ENCODE peak calls at places on chromosomes 16 and 17, in five cellular contexts. S, Q, D, W and Z are unnamed samples.

GRCh38 chr16:2774161-2774891 is 2.8 kb downstream of the ELOB start:
- DNase-seq in S (no peak), Q (no peak), D (no peak), W (no peak), Z (no peak)

GRCh38 chr17:19005789-19006430 is 1.3 kb upstream of the FAM83G start:
- DNase-seq in S (no peak), Q (no peak), D (no peak), W (no peak), Z (no peak)

GRCh38 chr16:12420661-12421209 is 383.0 kb downstream of the CPPED1 start:
- DNase-seq in S (no peak), Q (no peak), D (no peak), W (no peak), Z (no peak)

GRCh38 chr16:46896314-46896968 is 12.3 kb downstream of the GPT2 start:
- DNase-seq in S (peak), Q (no peak), D (no peak), W (no peak), Z (no peak)

GRCh38 chr16:78503501-78504110 is 404.2 kb downstream of the WWOX start:
- DNase-seq in S (peak), Q (peak), D (no peak), W (peak), Z (no peak)

GRCh38 chr16:85419503-85420408 is 193.4 kb upstream of the GSE1 start:
- DNase-seq in S (no peak), Q (no peak), D (no peak), W (no peak), Z (no peak)

GRCh38 chr17:63433746-63434591 is 12.1 kb downstream of the CYB561 start:
- DNase-seq in S (peak), Q (peak), D (peak), W (peak), Z (peak)

GRCh38 chr16:53893731-53894435 is 189.9 kb downstream of the FTO start:
- DNase-seq in S (peak), Q (peak), D (peak), W (peak), Z (peak)

GRCh38 chr17:13337864-13338371 is 263.8 kb downstream of the HS3ST3A1 start:
- DNase-seq in S (peak), Q (peak), D (peak), W (peak), Z (peak)

GRCh38 chr16:14958970-14959369 is 15.9 kb upstream of the PDXDC1 start:
- DNase-seq in S (peak), Q (no peak), D (peak), W (no peak), Z (no peak)

GRCh38 chr16:85328665-85329058 is 216.4 kb upstream of the CIBAR2 start:
- DNase-seq in S (no peak), Q (no peak), D (no peak), W (no peak), Z (no peak)

GRCh38 chr17:10879110-10879509 is 41.2 kb upstream of the PIRT start:
- DNase-seq in S (no peak), Q (no peak), D (no peak), W (peak), Z (no peak)

GRCh38 chr16:86381491-86381890 is 128.8 kb upstream of the FOXF1 start:
- DNase-seq in S (no peak), Q (no peak), D (no peak), W (no peak), Z (no peak)

GRCh38 chr17:5585814-5586558 is 1.7 kb upstream of the NLRP1 start:
- DNase-seq in S (peak), Q (peak), D (no peak), W (no peak), Z (no peak)

GRCh38 chr17:35856603-35857002 is 12.1 kb downstream of the HEATR9 start:
- DNase-seq in S (no peak), Q (no peak), D (no peak), W (no peak), Z (no peak)

GRCh38 chr16:72783716-72784320 is 264.1 kb downstream of the ZFHX3 start:
- DNase-seq in S (peak), Q (peak), D (no peak), W (no peak), Z (no peak)

GRCh38 chr16:17755158-17755557 is 284.4 kb upstream of the XYLT1 start:
- DNase-seq in S (no peak), Q (no peak), D (no peak), W (no peak), Z (no peak)

GRCh38 chr16:8872967-8873865 is 4.4 kb upstream of the CARHSP1 start:
- DNase-seq in S (no peak), Q (no peak), D (no peak), W (no peak), Z (no peak)

GRCh38 chr16:51849715-51850114 is 697.2 kb downstream of the TOX3 start:
- DNase-seq in S (no peak), Q (no peak), D (no peak), W (no peak), Z (no peak)

GRCh38 chr16:27822529-27823437 is 240.7 kb downstream of the GSG1L start:
- DNase-seq in S (no peak), Q (no peak), D (no peak), W (no peak), Z (no peak)

GRCh38 chr16:20243731-20244281 is 83.5 kb downstream of the GP2 start:
- DNase-seq in S (no peak), Q (no peak), D (no peak), W (no peak), Z (no peak)

GRCh38 chr17:78802008-78802407 is 19.9 kb upstream of the CYTH1 start:
- DNase-seq in S (no peak), Q (no peak), D (no peak), W (no peak), Z (no peak)

GRCh38 chr16:19203374-19203966 is 35.4 kb downstream of the SYT17 start:
- DNase-seq in S (no peak), Q (no peak), D (no peak), W (no peak), Z (no peak)

GRCh38 chr17:29103341-29103740 is 60.4 kb downstream of the PIPOX start:
- DNase-seq in S (no peak), Q (no peak), D (no peak), W (no peak), Z (no peak)

GRCh38 chr17:4944554-4945175 is 3.7 kb downstream of the PFN1 start:
- DNase-seq in S (no peak), Q (no peak), D (no peak), W (no peak), Z (no peak)

GRCh38 chr16:12228607-12229499 is 252.3 kb downstream of the SNX29 start:
- DNase-seq in S (peak), Q (peak), D (peak), W (peak), Z (peak)

GRCh38 chr16:31357324-31358156 is 2.6 kb downstream of the ITGAX start:
- DNase-seq in S (no peak), Q (no peak), D (no peak), W (no peak), Z (no peak)

GRCh38 chr16:59108374-59108773 is 374.3 kb upstream of the GOT2 start:
- DNase-seq in S (no peak), Q (no peak), D (no peak), W (no peak), Z (no peak)

GRCh38 chr17:49565948-49566491 is 9.7 kb upstream of the NXPH3 start:
- DNase-seq in S (peak), Q (no peak), D (no peak), W (no peak), Z (no peak)

GRCh38 chr16:1035066-1035415 is 37.5 kb upstream of the SSTR5 start:
- DNase-seq in S (no peak), Q (no peak), D (no peak), W (no peak), Z (no peak)

GRCh38 chr17:12909511-12909910 is 108.3 kb downstream of the ELAC2 start:
- DNase-seq in S (no peak), Q (no peak), D (no peak), W (no peak), Z (no peak)

GRCh38 chr16:31875112-31875803 is 1.7 kb downstream of the ZNF267 start:
- DNase-seq in S (peak), Q (peak), D (peak), W (no peak), Z (no peak)

GRCh38 chr17:68514809-68515208 is 2.6 kb downstream of the PRKAR1A start:
- DNase-seq in S (peak), Q (peak), D (no peak), W (no peak), Z (no peak)

GRCh38 chr17:8630802-8631553 is 453 bp upstream of the MYH10 start:
- DNase-seq in S (peak), Q (peak), D (peak), W (peak), Z (peak)
- TF ChIP-seq CTCF in S (peak), Q (no peak), D (peak), W (no peak), Z (peak)

GRCh38 chr16:56851671-56852400 is 13.2 kb upstream of the SLC12A3 start:
- DNase-seq in S (peak), Q (peak), D (no peak), W (no peak), Z (no peak)
- TF ChIP-seq CTCF in S (peak), Q (peak), D (peak), W (no peak), Z (peak)

GRCh38 chr17:74919440-74920305 is 3.4 kb downstream of the USH1G start:
- DNase-seq in S (no peak), Q (peak), D (no peak), W (no peak), Z (no peak)
- TF ChIP-seq CTCF in S (peak), Q (peak), D (no peak), W (no peak), Z (no peak)

GRCh38 chr16:66240565-66240964 is 125.9 kb upstream of the CDH5 start:
- DNase-seq in S (no peak), Q (no peak), D (no peak), W (no peak), Z (no peak)
- TF ChIP-seq CTCF in S (no peak), Q (no peak), D (no peak), W (no peak), Z (no peak)

GRCh38 chr17:65531508-65532431 is 29.7 kb downstream of the AXIN2 start:
- DNase-seq in S (peak), Q (peak), D (no peak), W (no peak), Z (no peak)
- TF ChIP-seq CTCF in S (peak), Q (peak), D (peak), W (no peak), Z (peak)

GRCh38 chr17:41785876-41786226 is 660 bp downstream of the JUP start:
- DNase-seq in S (no peak), Q (no peak), D (no peak), W (peak), Z (no peak)

GRCh38 chr17:41787021-41787418 is 509 bp upstream of the JUP start:
- DNase-seq in S (no peak), Q (no peak), D (no peak), W (no peak), Z (no peak)

GRCh38 chr17:41784207-41784744 is 2.2 kb downstream of the JUP start:
- DNase-seq in S (peak), Q (no peak), D (no peak), W (peak), Z (no peak)

GRCh38 chr17:41785091-41785875 is 1.2 kb downstream of the JUP start:
- DNase-seq in S (peak), Q (no peak), D (no peak), W (peak), Z (no peak)

DNA sequence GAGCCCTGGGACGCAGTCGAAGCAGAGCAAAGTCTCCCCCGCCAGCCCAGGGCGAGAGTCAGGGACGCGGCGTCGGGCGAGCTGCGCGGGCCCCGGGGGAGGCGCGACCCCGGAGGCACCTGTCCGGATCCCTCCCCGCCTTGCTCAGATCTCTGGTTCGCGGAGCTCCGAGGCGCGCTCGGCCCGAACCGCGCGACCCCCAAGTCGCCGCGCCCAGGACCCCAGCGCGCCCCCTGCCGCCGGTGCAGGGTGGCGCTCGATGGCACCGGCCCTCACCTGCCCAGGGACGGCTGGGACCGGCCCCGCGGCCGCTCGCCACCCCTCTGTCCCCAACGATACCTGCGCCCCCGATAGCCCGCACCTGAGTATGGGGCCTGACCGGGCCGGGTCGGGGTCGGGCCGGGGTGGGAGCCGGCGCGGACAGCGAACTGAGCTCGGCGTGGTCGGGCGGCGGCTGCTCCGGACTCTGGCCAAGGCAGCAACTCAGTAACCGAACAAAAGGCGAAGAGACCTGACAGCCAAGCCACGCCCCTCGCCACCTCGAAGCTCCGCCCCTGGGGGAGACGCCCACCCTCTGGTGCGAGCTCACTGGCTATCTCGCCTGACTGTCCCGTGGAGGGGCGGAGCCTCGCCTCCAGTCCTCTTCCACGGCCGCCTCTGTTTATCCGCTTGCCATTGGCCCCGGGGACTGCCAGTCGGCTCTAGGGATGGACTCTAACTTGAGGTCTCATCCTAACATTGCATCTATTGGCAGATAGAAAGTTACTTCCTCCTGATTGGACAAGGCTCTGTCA is at the start of gene JUP:
- DNase-seq in S (peak), Q (peak), D (peak), W (peak), Z (peak)
- TF ChIP-seq CTCF in S (peak), Q (no peak), D (peak), W (peak), Z (no peak)

GRCh38 chr16:11203111-11203623 is 52.8 kb downstream of the SOCS1 start:
- DNase-seq in S (no peak), Q (no peak), D (no peak), W (no peak), Z (no peak)

GRCh38 chr16:11204513-11205047 is 51.4 kb downstream of the SOCS1 start:
- DNase-seq in S (no peak), Q (no peak), D (no peak), W (no peak), Z (no peak)

GRCh38 chr16:11207646-11208045 is 48.4 kb downstream of the SOCS1 start:
- DNase-seq in S (no peak), Q (no peak), D (no peak), W (no peak), Z (no peak)

GRCh38 chr16:11205065-11205699 is 50.8 kb downstream of the SOCS1 start:
- DNase-seq in S (no peak), Q (no peak), D (no peak), W (no peak), Z (no peak)

DNA sequence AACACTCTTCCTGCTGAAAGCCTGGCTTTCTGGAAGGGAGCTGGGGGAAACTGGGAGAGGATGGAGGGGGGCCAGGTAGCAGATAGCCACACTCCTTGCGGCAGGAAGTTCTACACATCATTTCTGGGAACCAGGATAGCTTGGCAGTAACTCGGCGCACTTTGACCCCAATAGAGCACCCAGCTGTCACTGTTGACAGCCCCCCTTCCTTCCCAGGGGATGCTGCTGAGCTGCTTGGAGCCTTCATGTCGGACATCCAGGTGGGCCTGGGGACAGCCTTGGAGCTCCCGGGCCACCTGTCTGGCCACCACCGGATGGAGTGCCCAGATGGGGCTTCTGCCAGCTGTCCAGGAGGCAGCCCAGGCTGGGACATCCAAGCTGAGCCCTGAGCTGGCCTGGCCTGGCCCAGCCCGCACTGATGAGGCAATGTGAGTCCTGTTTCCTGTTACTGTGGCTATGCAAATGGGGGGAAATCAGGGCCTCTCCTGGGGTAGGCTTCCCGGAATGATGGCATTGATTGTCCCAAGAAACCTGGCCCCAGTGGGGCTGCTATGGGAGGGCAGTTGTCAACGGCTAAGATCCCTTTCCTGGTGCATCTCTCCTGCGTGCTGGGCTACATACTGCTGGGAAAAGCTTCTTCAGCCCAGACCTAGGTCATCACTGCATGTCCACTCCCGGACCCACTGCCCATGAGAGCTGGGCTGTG is 50.1 kb downstream of the SOCS1 start:
- DNase-seq in S (peak), Q (peak), D (no peak), W (peak), Z (no peak)
- TF ChIP-seq CTCF in S (no peak), Q (no peak), D (no peak), W (no peak), Z (no peak)

DNA sequence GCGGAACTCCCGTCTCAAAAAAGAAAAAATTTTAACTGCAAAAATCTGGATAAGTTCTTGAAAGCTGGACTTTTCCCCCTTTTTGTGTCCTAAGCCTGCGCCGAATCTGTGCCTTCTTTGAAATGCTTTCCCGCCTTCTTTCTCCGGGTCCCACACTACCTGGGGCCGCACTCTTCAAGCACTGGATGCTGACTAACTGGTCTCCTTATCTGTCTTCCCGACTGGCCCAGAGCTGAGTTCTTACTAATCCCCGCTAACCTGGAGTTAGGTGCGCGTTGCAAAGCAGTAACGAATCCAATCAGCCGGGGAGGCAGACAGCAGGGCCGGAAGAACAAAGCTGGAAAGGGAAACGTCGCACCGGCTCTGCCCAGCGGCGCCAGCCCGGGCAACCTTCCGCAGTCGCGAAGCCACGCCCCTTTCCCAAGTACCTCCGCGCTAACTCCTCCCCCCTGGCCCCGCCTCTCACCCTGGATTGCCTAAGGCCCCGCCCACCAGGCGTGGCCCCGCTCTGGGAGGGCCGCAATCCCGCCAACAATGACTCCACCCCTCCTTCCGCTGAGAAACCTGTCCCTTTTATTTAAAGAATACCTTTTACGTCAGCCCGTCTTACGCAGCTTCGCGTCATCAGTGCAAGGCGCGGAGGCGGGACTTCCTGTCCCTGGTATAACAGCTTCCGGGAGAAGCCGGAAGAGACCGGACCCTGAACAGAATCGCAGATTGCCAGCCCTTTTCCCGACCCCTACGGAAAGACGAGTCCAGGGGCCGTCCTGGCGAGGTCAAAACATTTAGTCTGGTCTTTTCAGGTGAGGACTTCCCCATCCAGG is at the start of gene TMUB2:
- DNase-seq in S (peak), Q (peak), D (peak), W (peak), Z (peak)
- TF ChIP-seq CTCF in S (no peak), Q (no peak), D (no peak), W (no peak), Z (no peak)